ENCODE peak calls at places on chromosomes 5 and 9, in nine cellular contexts. One of them, this sample, is unnamed.

GRCh38 chr9:98222885-98223640 is 30.6 kb upstream of the CORO2A start:
- DNase-seq in transverse colon: no peak
- DNase-seq in fibroblast of lung: peak
- DNase-seq in glutamatergic neuron: no peak
- DNase-seq in gastrocnemius medialis: no peak
- DNase-seq in fibroblast of pulmonary artery: peak
- DNase-seq in neural progenitor cell: no peak
- DNase-seq in GM06990: no peak
- DNase-seq in GM13976: no peak
- DNase-seq in this sample: peak

GRCh38 chr9:114684036-114684435 is 2.0 kb upstream of the TEX48 start:
- DNase-seq in neural progenitor cell: no peak
- DNase-seq in fibroblast of lung: no peak
- DNase-seq in GM06990: no peak
- DNase-seq in glutamatergic neuron: no peak
- DNase-seq in transverse colon: no peak
- DNase-seq in gastrocnemius medialis: no peak
- DNase-seq in fibroblast of pulmonary artery: no peak
- DNase-seq in GM13976: no peak
- DNase-seq in this sample: no peak

GRCh38 chr9:112078432-112078831 is 96.7 kb downstream of the SUSD1 start:
- DNase-seq in GM06990: peak
- DNase-seq in GM13976: no peak
- DNase-seq in neural progenitor cell: no peak
- DNase-seq in glutamatergic neuron: no peak
- DNase-seq in transverse colon: no peak
- DNase-seq in gastrocnemius medialis: no peak
- DNase-seq in fibroblast of pulmonary artery: no peak
- DNase-seq in fibroblast of lung: no peak
- DNase-seq in this sample: no peak

GRCh38 chr5:171852255-171852681 is 66.7 kb downstream of the SMIM23 start:
- DNase-seq in transverse colon: no peak
- DNase-seq in neural progenitor cell: peak
- DNase-seq in fibroblast of pulmonary artery: no peak
- DNase-seq in GM06990: no peak
- DNase-seq in GM13976: no peak
- DNase-seq in glutamatergic neuron: no peak
- DNase-seq in fibroblast of lung: no peak
- DNase-seq in gastrocnemius medialis: no peak
- DNase-seq in this sample: no peak

GRCh38 chr9:93646640-93647178 is 70.3 kb downstream of the PHF2 start:
- DNase-seq in GM06990: no peak
- DNase-seq in neural progenitor cell: no peak
- DNase-seq in transverse colon: peak
- DNase-seq in GM13976: no peak
- DNase-seq in gastrocnemius medialis: no peak
- DNase-seq in fibroblast of pulmonary artery: no peak
- DNase-seq in fibroblast of lung: no peak
- DNase-seq in glutamatergic neuron: peak
- DNase-seq in this sample: no peak

GRCh38 chr9:90368241-90368640 is 274.4 kb downstream of the DIRAS2 start:
- DNase-seq in gastrocnemius medialis: no peak
- DNase-seq in neural progenitor cell: no peak
- DNase-seq in GM13976: no peak
- DNase-seq in transverse colon: no peak
- DNase-seq in glutamatergic neuron: no peak
- DNase-seq in fibroblast of lung: peak
- DNase-seq in fibroblast of pulmonary artery: no peak
- DNase-seq in GM06990: no peak
- DNase-seq in this sample: no peak

GRCh38 chr9:68678430-68678829 is 26.6 kb upstream of the PIP5K1B start:
- DNase-seq in gastrocnemius medialis: no peak
- DNase-seq in fibroblast of lung: no peak
- DNase-seq in neural progenitor cell: peak
- DNase-seq in fibroblast of pulmonary artery: peak
- DNase-seq in GM13976: no peak
- DNase-seq in transverse colon: peak
- DNase-seq in GM06990: no peak
- DNase-seq in glutamatergic neuron: peak
- DNase-seq in this sample: no peak

GRCh38 chr5:168712280-168712924 is 133.2 kb upstream of the PANK3 start:
- DNase-seq in GM13976: no peak
- DNase-seq in transverse colon: no peak
- DNase-seq in fibroblast of lung: peak
- DNase-seq in glutamatergic neuron: no peak
- DNase-seq in neural progenitor cell: no peak
- DNase-seq in GM06990: no peak
- DNase-seq in gastrocnemius medialis: no peak
- DNase-seq in fibroblast of pulmonary artery: peak
- DNase-seq in this sample: peak

GRCh38 chr5:80139573-80139972 is 104.4 kb downstream of the THBS4 start:
- DNase-seq in GM13976: no peak
- DNase-seq in neural progenitor cell: no peak
- DNase-seq in fibroblast of pulmonary artery: no peak
- DNase-seq in fibroblast of lung: no peak
- DNase-seq in transverse colon: no peak
- DNase-seq in glutamatergic neuron: no peak
- DNase-seq in gastrocnemius medialis: no peak
- DNase-seq in GM06990: no peak
- DNase-seq in this sample: no peak

DNA sequence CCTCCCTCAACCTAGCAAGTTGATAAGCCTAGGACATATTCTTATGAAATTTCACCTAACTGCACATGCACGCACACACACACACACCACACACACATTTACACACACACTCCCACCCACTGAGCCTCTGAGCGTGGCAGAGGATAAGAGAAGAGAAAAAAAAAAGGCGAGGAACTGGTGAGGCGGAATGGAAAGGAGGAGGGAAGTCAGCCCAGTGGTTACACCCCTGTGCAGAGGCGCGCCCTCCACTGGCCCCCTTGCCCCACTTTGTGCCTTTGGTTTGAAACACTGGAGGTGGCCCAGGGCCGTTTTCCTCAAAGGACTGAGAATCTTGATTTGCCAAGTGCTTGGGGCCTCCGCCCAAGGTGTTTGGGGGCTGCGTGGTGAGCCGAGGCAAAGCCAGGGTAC is 20.7 kb downstream of the NR2F1 start:
- DNase-seq in fibroblast of pulmonary artery: no peak
- DNase-seq in fibroblast of lung: peak
- DNase-seq in neural progenitor cell: peak
- DNase-seq in GM13976: no peak
- DNase-seq in transverse colon: no peak
- DNase-seq in gastrocnemius medialis: no peak
- DNase-seq in glutamatergic neuron: no peak
- DNase-seq in GM06990: no peak
- DNase-seq in this sample: no peak
- TF ChIP-seq CTCF in fibroblast of pulmonary artery: no peak
- TF ChIP-seq CTCF in fibroblast of lung: no peak
- TF ChIP-seq CTCF in neural progenitor cell: peak
- TF ChIP-seq CTCF in GM13976: no peak
- TF ChIP-seq CTCF in transverse colon: no peak
- TF ChIP-seq CTCF in gastrocnemius medialis: no peak
- TF ChIP-seq CTCF in glutamatergic neuron: no peak
- TF ChIP-seq CTCF in GM06990: no peak
- TF ChIP-seq CTCF in this sample: peak

DNA sequence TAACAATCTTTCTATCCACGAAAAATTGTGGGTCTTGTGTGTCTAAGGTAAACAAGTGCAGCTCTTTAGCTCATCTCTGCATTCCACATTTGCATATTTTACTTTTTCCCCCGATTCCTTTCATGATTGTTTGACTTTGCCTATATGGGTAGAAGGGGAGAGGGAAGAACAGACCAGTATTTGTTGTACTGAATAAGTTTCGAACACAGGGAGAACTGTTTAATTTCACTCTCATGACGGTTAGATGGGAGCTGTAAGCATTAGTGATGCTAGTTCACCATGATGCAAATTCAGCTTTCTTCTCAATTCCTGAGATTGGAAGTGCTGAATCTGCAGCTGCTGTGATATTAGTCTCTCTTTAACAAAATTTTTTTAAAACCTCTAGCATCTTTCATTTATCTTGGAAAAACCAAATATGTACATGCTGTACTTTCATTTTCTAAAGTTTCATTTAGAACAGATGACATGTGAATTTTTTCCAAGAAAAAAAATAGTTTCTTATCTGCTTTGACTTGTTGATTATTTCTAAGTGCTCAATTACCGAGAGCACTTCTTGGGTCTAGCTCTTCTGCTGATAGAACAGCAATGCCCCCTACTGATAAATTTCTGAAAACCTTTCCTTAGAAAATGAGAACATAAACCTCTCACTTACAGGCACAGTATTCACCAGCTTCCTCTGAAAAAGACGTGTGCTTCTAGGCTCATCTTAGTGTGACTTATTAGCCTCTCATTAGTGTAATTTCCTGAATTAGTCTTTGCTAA is 149.5 kb downstream of the BAAT start:
- DNase-seq in neural progenitor cell: peak
- DNase-seq in GM13976: peak
- DNase-seq in glutamatergic neuron: no peak
- DNase-seq in transverse colon: no peak
- DNase-seq in fibroblast of lung: peak
- DNase-seq in fibroblast of pulmonary artery: peak
- DNase-seq in GM06990: no peak
- DNase-seq in gastrocnemius medialis: no peak
- DNase-seq in this sample: no peak
- TF ChIP-seq CTCF in neural progenitor cell: peak
- TF ChIP-seq CTCF in GM13976: peak
- TF ChIP-seq CTCF in glutamatergic neuron: peak
- TF ChIP-seq CTCF in transverse colon: peak
- TF ChIP-seq CTCF in fibroblast of lung: no peak
- TF ChIP-seq CTCF in fibroblast of pulmonary artery: peak
- TF ChIP-seq CTCF in GM06990: peak
- TF ChIP-seq CTCF in gastrocnemius medialis: no peak
- TF ChIP-seq CTCF in this sample: peak

GRCh38 chr5:177105546-177106476 is 19.1 kb downstream of the FGFR4 start:
- DNase-seq in transverse colon: no peak
- DNase-seq in gastrocnemius medialis: no peak
- DNase-seq in GM06990: no peak
- DNase-seq in fibroblast of pulmonary artery: no peak
- DNase-seq in GM13976: no peak
- DNase-seq in fibroblast of lung: no peak
- DNase-seq in neural progenitor cell: no peak
- DNase-seq in glutamatergic neuron: no peak
- DNase-seq in this sample: no peak
- TF ChIP-seq CTCF in transverse colon: no peak
- TF ChIP-seq CTCF in gastrocnemius medialis: no peak
- TF ChIP-seq CTCF in GM06990: no peak
- TF ChIP-seq CTCF in fibroblast of pulmonary artery: no peak
- TF ChIP-seq CTCF in GM13976: no peak
- TF ChIP-seq CTCF in fibroblast of lung: no peak
- TF ChIP-seq CTCF in neural progenitor cell: no peak
- TF ChIP-seq CTCF in glutamatergic neuron: no peak
- TF ChIP-seq CTCF in this sample: no peak

DNA sequence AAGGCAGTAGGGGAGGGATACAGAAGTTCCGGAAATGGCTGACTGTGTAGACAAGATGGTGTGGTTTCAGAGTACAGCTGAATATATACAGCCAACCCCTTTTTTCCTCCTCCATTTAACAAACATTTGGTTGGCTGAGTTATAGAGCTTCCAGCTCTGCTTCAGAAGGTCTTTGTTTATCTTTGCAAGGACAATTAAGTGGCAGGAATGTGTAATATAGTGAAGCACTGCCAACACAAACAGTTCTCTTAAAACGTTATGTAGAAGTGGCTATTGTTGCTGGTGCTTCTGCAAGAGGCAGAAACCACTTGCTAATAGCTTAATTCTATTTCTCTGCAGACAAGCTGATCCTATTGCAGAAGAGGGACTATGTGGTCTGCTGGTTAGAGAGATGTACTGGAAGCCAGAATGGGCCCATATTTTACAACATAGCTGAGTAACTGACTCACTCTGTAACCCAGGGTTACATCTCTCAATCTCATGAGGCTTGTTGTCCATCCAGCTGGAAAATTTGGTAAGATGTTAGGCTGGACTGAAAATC is 62.7 kb upstream of the OSMR start:
- DNase-seq in glutamatergic neuron: no peak
- DNase-seq in GM06990: no peak
- DNase-seq in transverse colon: no peak
- DNase-seq in fibroblast of pulmonary artery: peak
- DNase-seq in gastrocnemius medialis: peak
- DNase-seq in neural progenitor cell: no peak
- DNase-seq in GM13976: no peak
- DNase-seq in fibroblast of lung: peak
- DNase-seq in this sample: peak
- TF ChIP-seq CTCF in glutamatergic neuron: no peak
- TF ChIP-seq CTCF in GM06990: no peak
- TF ChIP-seq CTCF in transverse colon: no peak
- TF ChIP-seq CTCF in fibroblast of pulmonary artery: no peak
- TF ChIP-seq CTCF in gastrocnemius medialis: no peak
- TF ChIP-seq CTCF in neural progenitor cell: no peak
- TF ChIP-seq CTCF in GM13976: no peak
- TF ChIP-seq CTCF in fibroblast of lung: peak
- TF ChIP-seq CTCF in this sample: no peak

DNA sequence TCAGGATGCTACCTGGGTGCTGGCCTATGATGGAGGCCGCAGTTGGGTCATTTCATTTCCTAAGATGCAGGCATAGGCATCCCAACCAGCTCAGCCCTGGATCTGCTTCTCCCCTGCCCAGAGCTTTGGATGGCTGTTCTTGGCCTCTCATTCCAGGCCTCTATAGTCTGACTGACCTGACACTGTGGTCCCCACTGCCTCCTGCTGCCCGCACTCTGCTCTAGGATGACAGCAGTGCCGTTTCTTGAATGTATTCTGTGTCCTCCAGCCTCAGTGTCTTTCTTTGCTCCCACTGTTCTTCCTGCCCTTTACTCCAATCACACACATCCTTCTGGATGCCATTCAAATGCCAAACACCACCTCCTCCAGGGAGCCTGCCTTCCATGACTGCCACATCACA is 235.7 kb downstream of the HSPA4 start:
- DNase-seq in GM13976: peak
- DNase-seq in GM06990: no peak
- DNase-seq in fibroblast of lung: peak
- DNase-seq in glutamatergic neuron: peak
- DNase-seq in fibroblast of pulmonary artery: peak
- DNase-seq in transverse colon: peak
- DNase-seq in gastrocnemius medialis: no peak
- DNase-seq in neural progenitor cell: peak
- DNase-seq in this sample: no peak
- TF ChIP-seq CTCF in GM13976: peak
- TF ChIP-seq CTCF in GM06990: peak
- TF ChIP-seq CTCF in fibroblast of lung: peak
- TF ChIP-seq CTCF in glutamatergic neuron: no peak
- TF ChIP-seq CTCF in fibroblast of pulmonary artery: peak
- TF ChIP-seq CTCF in transverse colon: peak
- TF ChIP-seq CTCF in gastrocnemius medialis: peak
- TF ChIP-seq CTCF in neural progenitor cell: peak
- TF ChIP-seq CTCF in this sample: peak

GRCh38 chr9:18190671-18191374 is 283.1 kb upstream of the ADAMTSL1 start:
- DNase-seq in fibroblast of lung: no peak
- DNase-seq in transverse colon: no peak
- DNase-seq in GM06990: no peak
- DNase-seq in glutamatergic neuron: no peak
- DNase-seq in gastrocnemius medialis: no peak
- DNase-seq in fibroblast of pulmonary artery: no peak
- DNase-seq in neural progenitor cell: no peak
- DNase-seq in GM13976: no peak
- DNase-seq in this sample: no peak
- TF ChIP-seq CTCF in fibroblast of lung: no peak
- TF ChIP-seq CTCF in transverse colon: no peak
- TF ChIP-seq CTCF in GM06990: no peak
- TF ChIP-seq CTCF in glutamatergic neuron: no peak
- TF ChIP-seq CTCF in gastrocnemius medialis: no peak
- TF ChIP-seq CTCF in fibroblast of pulmonary artery: no peak
- TF ChIP-seq CTCF in neural progenitor cell: peak
- TF ChIP-seq CTCF in GM13976: no peak
- TF ChIP-seq CTCF in this sample: no peak